ENCODE peak calls at places on chromosomes 6 and 20, in five cellular contexts. K is astrocyte, F is mammary epithelial cell, N is left ventricle myocardium inferior, Z is right atrium auricular region. R is an unnamed sample. For H3K27me3, the result is how much of the 10 kb centered on the place peaks cover.

GRCh38 chr6:43488667-43489276 is 11.4 kb downstream of the TJAP1 start:
- DNase-seq in K (peak), F (no peak), N (no peak), Z (no peak), R (no peak)

GRCh38 chr6:164322533-164322932 is 908.0 kb downstream of the QKI start:
- DNase-seq in K (peak), F (peak), N (no peak), Z (no peak), R (no peak)

GRCh38 chr6:168355716-168356522 is 36.3 kb upstream of the DACT2 start:
- DNase-seq in K (no peak), F (no peak), N (peak), Z (peak), R (no peak)

GRCh38 chr20:63977392-63978276 is 1.8 kb downstream of the SAMD10 start:
- DNase-seq in K (peak), F (no peak), N (no peak), Z (no peak), R (no peak)

GRCh38 chr6:56356431-56356830 is 109.1 kb upstream of the COL21A1 start:
- DNase-seq in K (peak), F (no peak), N (no peak), Z (no peak), R (no peak)

GRCh38 chr20:10179574-10180298 is 38.9 kb upstream of the SNAP25 start:
- DNase-seq in K (no peak), F (no peak), N (no peak), Z (no peak), R (no peak)

GRCh38 chr20:63937596-63937995 is 18.6 kb downstream of the UCKL1 start:
- DNase-seq in K (no peak), F (no peak), N (no peak), Z (no peak), R (no peak)

GRCh38 chr20:47330933-47331708 is 25.4 kb downstream of the ZMYND8 start:
- DNase-seq in K (peak), F (peak), N (no peak), Z (no peak), R (no peak)

GRCh38 chr6:57435475-57436163 is 118.2 kb downstream of the PRIM2 start:
- DNase-seq in K (no peak), F (no peak), N (no peak), Z (no peak), R (no peak)

GRCh38 chr6:157056275-157056674 is 267.0 kb downstream of the TMEM242 start:
- DNase-seq in K (no peak), F (no peak), N (no peak), Z (no peak), R (no peak)

GRCh38 chr6:157059781-157060180 is 263.5 kb downstream of the TMEM242 start:
- DNase-seq in K (peak), F (no peak), N (no peak), Z (no peak), R (no peak)

GRCh38 chr6:157060440-157060949 is 262.8 kb downstream of the TMEM242 start:
- DNase-seq in K (peak), F (no peak), N (no peak), Z (no peak), R (no peak)

GRCh38 chr6:157055863-157056262 is 267.5 kb downstream of the TMEM242 start:
- DNase-seq in K (no peak), F (no peak), N (no peak), Z (no peak), R (no peak)

DNA sequence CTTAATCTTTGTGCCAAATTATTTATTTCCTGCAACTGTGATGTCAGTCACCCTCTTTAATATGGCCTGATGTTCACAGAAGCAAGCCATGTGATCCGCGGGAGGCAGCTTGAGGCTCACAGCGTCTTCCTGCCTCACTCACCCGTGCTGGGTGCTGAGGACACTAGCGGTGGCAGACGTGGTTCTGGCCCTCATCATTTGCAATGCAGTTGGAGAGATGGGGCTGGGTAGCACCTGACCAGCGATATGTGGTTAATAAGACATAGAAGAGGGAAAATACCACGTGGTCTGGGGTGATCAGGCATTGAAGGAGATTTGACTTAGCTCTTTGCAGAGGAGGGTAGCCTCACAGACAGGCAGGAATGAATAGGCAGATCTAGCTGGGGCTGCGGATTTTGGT is 264.7 kb downstream of the TMEM242 start:
- DNase-seq in K (no peak), F (no peak), N (no peak), Z (no peak), R (no peak)
- TF ChIP-seq CTCF in K (no peak), F (no peak), N (no peak), Z (no peak), R (no peak)

GRCh38 chr6:140303218-140303949 is 928.9 kb upstream of the CITED2 start:
- DNase-seq in K (no peak), F (peak), N (no peak), Z (no peak), R (no peak)
- H3K27ac ChIP-seq in K (no peak), F (no peak), N (no peak), Z (peak), R (no peak)

GRCh38 chr20:62535964-62536363 is 60.2 kb upstream of the GATA5 start:
- DNase-seq in K (no peak), F (no peak), N (peak), Z (no peak), R (no peak)

GRCh38 chr20:62531046-62531838 is 55.4 kb upstream of the GATA5 start:
- DNase-seq in K (no peak), F (no peak), N (no peak), Z (no peak), R (no peak)

GRCh38 chr20:62535282-62535811 is 59.6 kb upstream of the GATA5 start:
- DNase-seq in K (no peak), F (no peak), N (no peak), Z (no peak), R (no peak)

GRCh38 chr20:62534526-62535221 is 58.9 kb upstream of the GATA5 start:
- DNase-seq in K (no peak), F (no peak), N (no peak), Z (no peak), R (no peak)

DNA sequence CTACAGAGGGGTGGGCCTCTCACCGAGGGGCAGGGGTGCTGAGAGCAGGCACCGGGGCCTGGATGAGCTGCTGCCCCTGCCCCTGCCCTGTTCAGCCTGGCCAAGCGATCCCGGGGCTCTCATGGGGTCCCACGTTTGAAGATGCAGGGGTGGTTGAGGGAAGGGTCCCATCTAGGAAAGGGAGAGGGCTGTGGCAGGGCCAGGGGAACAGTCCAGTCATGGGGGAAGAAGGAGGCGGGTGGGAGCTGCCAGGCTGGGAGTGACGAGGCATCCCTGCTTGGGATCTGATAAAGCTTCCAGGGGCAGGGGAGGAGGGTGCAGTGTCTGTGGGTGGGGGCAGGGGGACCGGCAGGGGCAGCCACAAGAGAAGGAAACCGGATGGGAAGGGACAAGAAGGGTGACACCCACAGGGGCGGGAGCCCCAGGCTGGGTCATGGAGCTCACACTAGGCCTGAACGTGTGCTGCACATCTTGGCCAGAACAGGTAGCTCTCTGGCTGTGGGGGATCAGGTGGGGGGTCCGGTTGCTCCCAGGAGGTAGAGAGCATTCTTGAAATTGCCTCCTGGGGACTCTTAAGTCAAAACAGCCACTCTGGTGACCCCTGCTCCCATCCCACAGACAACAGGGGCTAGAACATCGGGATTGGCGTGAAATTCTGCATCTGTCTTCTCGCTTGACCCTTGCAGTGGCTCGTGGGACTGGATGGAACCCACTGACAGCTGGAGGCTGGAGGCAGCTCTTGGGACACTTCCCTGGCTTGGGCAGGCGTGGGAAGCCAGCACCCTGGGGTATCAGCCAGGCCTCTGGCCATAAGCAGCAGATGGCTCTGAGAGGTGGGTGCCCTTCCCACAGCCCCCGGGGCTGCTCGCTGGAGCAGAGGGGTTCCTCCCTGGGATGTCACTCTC is 58.0 kb upstream of the GATA5 start:
- DNase-seq in K (no peak), F (no peak), N (no peak), Z (no peak), R (no peak)
- H3K27me3 ChIP-seq in K (under half), F (under half), N (under half), Z (under half), R (under half)

DNA sequence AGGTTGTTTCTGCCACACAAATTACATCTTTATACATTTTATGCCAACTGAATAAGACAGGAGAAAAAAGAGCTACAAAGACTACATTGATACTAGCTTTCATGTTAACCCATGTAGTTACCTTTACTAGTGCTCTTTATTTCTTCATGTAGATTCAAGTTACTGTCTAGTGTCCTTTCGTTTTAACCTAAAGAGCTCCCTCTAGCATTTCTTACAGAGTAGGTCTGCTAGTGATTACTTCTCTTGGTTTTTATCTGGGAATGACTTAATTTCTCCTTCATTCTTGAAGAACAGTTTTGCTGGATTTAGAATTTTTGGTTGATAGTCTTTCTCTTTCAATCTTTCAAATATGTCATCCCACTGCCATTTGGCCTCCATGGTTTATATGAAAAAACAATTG is 21.2 kb upstream of the NOP56 start:
- DNase-seq in K (no peak), F (peak), N (no peak), Z (no peak), R (no peak)
- TF ChIP-seq CTCF in K (no peak), F (peak), N (no peak), Z (no peak), R (no peak)